ENCODE peak calls at places on chromosomes 13 and 19, in eight cellular contexts. S is pancreas; M is NCI-H1092; B is ascending aorta; X is activated naive CD4-positive, alpha-beta T cell; R is fibroblast of pulmonary artery; T is left colon; U is stimulated activated CD8-positive, alpha-beta memory T cell treated with anti-CD3 and anti-CD28 coated beads, Interleukin-4, amount 100 ng/mL, for 24 hours. G is an unnamed sample.

GRCh38 chr13:23889598-23890224 is 511 bp upstream of the MIPEP start:
- DNase-seq in R (no peak), U (no peak), T (no peak), B (no peak), X (no peak), M (no peak), S (no peak), G (no peak)

GRCh38 chr19:48244289-48244688 is 11.4 kb downstream of the CARD8 start:
- DNase-seq in B (no peak), T (no peak), U (no peak), M (no peak), X (no peak), R (peak), S (no peak), G (no peak)

GRCh38 chr19:6887326-6887725 is at the start of gene ADGRE1:
- DNase-seq in R (no peak), U (no peak), X (no peak), B (no peak), M (no peak), T (no peak), S (no peak), G (no peak)

GRCh38 chr13:33445476-33445875 is 159.9 kb upstream of the STARD13 start:
- DNase-seq in X (no peak), M (no peak), S (no peak), R (no peak), T (no peak), B (no peak), U (no peak), G (no peak)

GRCh38 chr13:28533049-28533436 is 38.1 kb upstream of the FLT1 start:
- DNase-seq in M (no peak), U (no peak), R (no peak), T (no peak), X (no peak), S (no peak), B (no peak), G (no peak)

GRCh38 chr13:39900106-39900750 is 244.8 kb downstream of the COG6 start:
- DNase-seq in T (no peak), R (peak), M (no peak), U (no peak), S (no peak), X (no peak), B (no peak), G (no peak)

GRCh38 chr13:44012910-44013309 is 133.2 kb downstream of the LACC1 start:
- DNase-seq in S (no peak), B (no peak), M (no peak), T (no peak), X (no peak), R (no peak), U (no peak), G (no peak)

GRCh38 chr13:114174529-114174941 is 4.5 kb upstream of the CFAP97D2 start:
- DNase-seq in M (no peak), B (no peak), T (no peak), R (peak), U (no peak), X (no peak), S (no peak), G (no peak)

GRCh38 chr13:32838985-32839384 is 177.2 kb upstream of the KL start:
- DNase-seq in M (peak), U (no peak), X (no peak), T (no peak), B (no peak), S (no peak), R (peak), G (no peak)

GRCh38 chr19:6023085-6023682 is 45.2 kb upstream of the RANBP3 start:
- DNase-seq in M (no peak), R (peak), S (no peak), B (no peak), X (no peak), U (no peak), T (no peak), G (no peak)

GRCh38 chr19:51365211-51366049 is 758 bp downstream of the ETFB start:
- DNase-seq in M (no peak), T (no peak), R (peak), S (peak), U (no peak), X (no peak), B (no peak), G (peak)

GRCh38 chr19:18940791-18941627 is at the start of gene HOMER3:
- DNase-seq in U (peak), T (peak), B (no peak), S (peak), R (peak), X (peak), M (peak), G (no peak)

GRCh38 chr13:40776681-40777165 is 5.7 kb upstream of the MRPS31 start:
- DNase-seq in B (no peak), U (no peak), S (no peak), R (peak), M (no peak), X (peak), T (peak), G (no peak)